ENCODE peak calls at places on chromosomes 7 and 10, in four cellular contexts. I, O, F and E are unnamed samples.
A peak's percentile ranks its signal among the peaks of the same experiment; 100 is the strongest.

GRCh38 chr10:82288461-82288881 is 413.5 kb downstream of the NRG3 start:
- DNase-seq in I (no peak), O (peak; percentile 38), F (no peak), E (no peak)

GRCh38 chr10:23338155-23338828 is 6.3 kb downstream of the C10orf67 start:
- DNase-seq in I (no peak), O (peak; percentile 30), F (no peak), E (no peak)

GRCh38 chr10:113487154-113487553 is 65.7 kb upstream of the HABP2 start:
- DNase-seq in I (no peak), O (no peak), F (no peak), E (no peak)

GRCh38 chr10:33094263-33095051 is 136.4 kb upstream of the ITGB1 start:
- DNase-seq in I (no peak), O (no peak), F (no peak), E (no peak)

GRCh38 chr10:114708717-114709352 is 50.8 kb upstream of the ABLIM1 start:
- DNase-seq in I (no peak), O (peak; percentile 23), F (no peak), E (no peak)

GRCh38 chr10:68156373-68157185 is 47.3 kb downstream of the MYPN start:
- DNase-seq in I (peak; percentile 40), O (peak; percentile 29), F (peak; percentile 67), E (peak; percentile 75)

GRCh38 chr7:38950309-38950708 is 27.4 kb upstream of the POU6F2 start:
- DNase-seq in I (no peak), O (no peak), F (no peak), E (no peak)

GRCh38 chr10:15373199-15373598 is 2.1 kb upstream of the FAM171A1 start:
- DNase-seq in I (no peak), O (no peak), F (no peak), E (no peak)

GRCh38 chr7:15417341-15417988 is 144.3 kb downstream of the AGMO start:
- DNase-seq in I (no peak), O (no peak), F (no peak), E (no peak)

GRCh38 chr10:72764151-72764550 is 72.2 kb downstream of the MCU start:
- DNase-seq in I (no peak), O (peak; percentile 86), F (no peak), E (no peak)